ENCODE peak calls at places on chromosomes 6 and 20, in seven cellular contexts. One of them, this sample, is unnamed.
A peak's percentile ranks its signal among the peaks of the same experiment; 100 is the strongest.

GRCh38 chr6:151325075-151326050 is 66.0 kb downstream of the ZBTB2 start:
- DNase-seq in fibroblast of lung: peak; percentile 87
- DNase-seq in neural progenitor cell: peak; percentile 68
- DNase-seq in uterus: peak; percentile 63
- DNase-seq in heart right ventricle: peak; percentile 61
- DNase-seq in lower lobe of right lung: peak; percentile 72
- DNase-seq in GM23338: peak; percentile 75
- DNase-seq in this sample: peak; percentile 58

GRCh38 chr6:111589366-111589765 is 16.3 kb downstream of the TRAF3IP2 start:
- DNase-seq in fibroblast of lung: peak; percentile 96
- DNase-seq in neural progenitor cell: no peak
- DNase-seq in uterus: peak; percentile 55
- DNase-seq in heart right ventricle: no peak
- DNase-seq in lower lobe of right lung: no peak
- DNase-seq in GM23338: no peak
- DNase-seq in this sample: no peak

GRCh38 chr6:109484161-109484560 is 1.1 kb upstream of the ZBTB24 start:
- DNase-seq in fibroblast of lung: no peak
- DNase-seq in neural progenitor cell: no peak
- DNase-seq in uterus: no peak
- DNase-seq in heart right ventricle: no peak
- DNase-seq in lower lobe of right lung: no peak
- DNase-seq in GM23338: no peak
- DNase-seq in this sample: no peak

GRCh38 chr20:32681175-32682084 is 7.7 kb upstream of the C20orf203 start:
- DNase-seq in fibroblast of lung: no peak
- DNase-seq in neural progenitor cell: peak; percentile 78
- DNase-seq in uterus: no peak
- DNase-seq in heart right ventricle: no peak
- DNase-seq in lower lobe of right lung: no peak
- DNase-seq in GM23338: peak; percentile 75
- DNase-seq in this sample: peak; percentile 92

GRCh38 chr6:85865665-85866372 is 223.1 kb upstream of the SYNCRIP start:
- DNase-seq in fibroblast of lung: peak; percentile 82
- DNase-seq in neural progenitor cell: peak; percentile 24
- DNase-seq in uterus: no peak
- DNase-seq in heart right ventricle: no peak
- DNase-seq in lower lobe of right lung: no peak
- DNase-seq in GM23338: no peak
- DNase-seq in this sample: no peak

GRCh38 chr20:24388828-24389325 is 80.6 kb upstream of the SYNDIG1 start:
- DNase-seq in fibroblast of lung: no peak
- DNase-seq in neural progenitor cell: no peak
- DNase-seq in uterus: no peak
- DNase-seq in heart right ventricle: no peak
- DNase-seq in lower lobe of right lung: no peak
- DNase-seq in GM23338: no peak
- DNase-seq in this sample: no peak

GRCh38 chr6:2970753-2971419 is 481 bp downstream of the SERPINB6 start:
- DNase-seq in fibroblast of lung: peak; percentile 47
- DNase-seq in neural progenitor cell: peak; percentile 64
- DNase-seq in uterus: peak; percentile 76
- DNase-seq in heart right ventricle: peak; percentile 85
- DNase-seq in lower lobe of right lung: peak; percentile 91
- DNase-seq in GM23338: peak; percentile 77
- DNase-seq in this sample: peak; percentile 76

GRCh38 chr20:10282930-10283556 is 64.4 kb downstream of the SNAP25 start:
- DNase-seq in fibroblast of lung: no peak
- DNase-seq in neural progenitor cell: no peak
- DNase-seq in uterus: no peak
- DNase-seq in heart right ventricle: no peak
- DNase-seq in lower lobe of right lung: no peak
- DNase-seq in GM23338: no peak
- DNase-seq in this sample: no peak

GRCh38 chr6:17460862-17461261 is 67.5 kb downstream of the CAP2 start:
- DNase-seq in fibroblast of lung: no peak
- DNase-seq in neural progenitor cell: no peak
- DNase-seq in uterus: no peak
- DNase-seq in heart right ventricle: no peak
- DNase-seq in lower lobe of right lung: no peak
- DNase-seq in GM23338: no peak
- DNase-seq in this sample: no peak

GRCh38 chr6:145903356-145904102 is 60.6 kb downstream of the SHPRH start:
- DNase-seq in fibroblast of lung: peak; percentile 69
- DNase-seq in neural progenitor cell: no peak
- DNase-seq in uterus: no peak
- DNase-seq in heart right ventricle: no peak
- DNase-seq in lower lobe of right lung: no peak
- DNase-seq in GM23338: no peak
- DNase-seq in this sample: no peak

GRCh38 chr20:34180460-34181108 is 60.6 kb upstream of the ASIP start:
- DNase-seq in fibroblast of lung: no peak
- DNase-seq in neural progenitor cell: no peak
- DNase-seq in uterus: no peak
- DNase-seq in heart right ventricle: no peak
- DNase-seq in lower lobe of right lung: no peak
- DNase-seq in GM23338: peak; percentile 17
- DNase-seq in this sample: no peak

GRCh38 chr20:58906894-58907293 is 54.4 kb downstream of the GNAS start:
- DNase-seq in fibroblast of lung: peak; percentile 70
- DNase-seq in neural progenitor cell: no peak
- DNase-seq in uterus: no peak
- DNase-seq in heart right ventricle: no peak
- DNase-seq in lower lobe of right lung: no peak
- DNase-seq in GM23338: no peak
- DNase-seq in this sample: no peak

GRCh38 chr20:56631318-56631989 is 2.3 kb downstream of the TFAP2C start:
- DNase-seq in fibroblast of lung: no peak
- DNase-seq in neural progenitor cell: peak; percentile 66
- DNase-seq in uterus: no peak
- DNase-seq in heart right ventricle: no peak
- DNase-seq in lower lobe of right lung: no peak
- DNase-seq in GM23338: peak; percentile 46
- DNase-seq in this sample: no peak

GRCh38 chr20:36469973-36470372 is 71.3 kb upstream of the MYL9 start:
- DNase-seq in fibroblast of lung: no peak
- DNase-seq in neural progenitor cell: no peak
- DNase-seq in uterus: no peak
- DNase-seq in heart right ventricle: no peak
- DNase-seq in lower lobe of right lung: no peak
- DNase-seq in GM23338: no peak
- DNase-seq in this sample: no peak
- H3K27ac ChIP-seq in fibroblast of lung: no peak overlapping the region
- H3K27ac ChIP-seq in neural progenitor cell: no peak overlapping the region
- H3K27ac ChIP-seq in uterus: no peak overlapping the region
- H3K27ac ChIP-seq in heart right ventricle: peak overlapping the region; percentile 79
- H3K27ac ChIP-seq in lower lobe of right lung: peak overlapping the region; percentile 80
- H3K27ac ChIP-seq in GM23338: peak overlapping the region; percentile 55
- H3K27ac ChIP-seq in this sample: no peak overlapping the region

GRCh38 chr6:31400467-31401289 is 2.7 kb upstream of the MICA start:
- DNase-seq in fibroblast of lung: peak; percentile 64
- DNase-seq in neural progenitor cell: peak; percentile 59
- DNase-seq in uterus: peak; percentile 81
- DNase-seq in heart right ventricle: peak; percentile 84
- DNase-seq in lower lobe of right lung: peak; percentile 92
- DNase-seq in GM23338: peak; percentile 84
- DNase-seq in this sample: no peak

GRCh38 chr6:31403283-31403989 is at the start of gene MICA:
- DNase-seq in fibroblast of lung: peak; percentile 80
- DNase-seq in neural progenitor cell: peak; percentile 97
- DNase-seq in uterus: peak; percentile 90
- DNase-seq in heart right ventricle: peak; percentile 83
- DNase-seq in lower lobe of right lung: peak; percentile 95
- DNase-seq in GM23338: peak; percentile 99
- DNase-seq in this sample: peak; percentile 88

GRCh38 chr6:31402324-31403282 is 792 bp upstream of the MICA start:
- DNase-seq in fibroblast of lung: peak; percentile 22
- DNase-seq in neural progenitor cell: no peak
- DNase-seq in uterus: no peak
- DNase-seq in heart right ventricle: no peak
- DNase-seq in lower lobe of right lung: no peak
- DNase-seq in GM23338: peak; percentile 66
- DNase-seq in this sample: peak; percentile 79

GRCh38 chr6:31399589-31400466 is 3.6 kb upstream of the MICA start:
- DNase-seq in fibroblast of lung: peak; percentile 89
- DNase-seq in neural progenitor cell: peak; percentile 78
- DNase-seq in uterus: peak; percentile 92
- DNase-seq in heart right ventricle: peak; percentile 91
- DNase-seq in lower lobe of right lung: peak; percentile 96
- DNase-seq in GM23338: peak; percentile 86
- DNase-seq in this sample: no peak

GRCh38 chr6:31401403-31401802 is 2.0 kb upstream of the MICA start:
- DNase-seq in fibroblast of lung: peak; percentile 76
- DNase-seq in neural progenitor cell: no peak
- DNase-seq in uterus: peak; percentile 47
- DNase-seq in heart right ventricle: no peak
- DNase-seq in lower lobe of right lung: no peak
- DNase-seq in GM23338: no peak
- DNase-seq in this sample: no peak
- H3K4me3 ChIP-seq in fibroblast of lung: peak overlapping the region; percentile 84
- H3K4me3 ChIP-seq in neural progenitor cell: no peak overlapping the region
- H3K4me3 ChIP-seq in uterus: peak overlapping the region; percentile 91
- H3K4me3 ChIP-seq in heart right ventricle: peak overlapping the region; percentile 74
- H3K4me3 ChIP-seq in lower lobe of right lung: peak overlapping the region; percentile 82
- H3K4me3 ChIP-seq in GM23338: peak overlapping the region; percentile 84
- H3K4me3 ChIP-seq in this sample: no peak overlapping the region

DNA sequence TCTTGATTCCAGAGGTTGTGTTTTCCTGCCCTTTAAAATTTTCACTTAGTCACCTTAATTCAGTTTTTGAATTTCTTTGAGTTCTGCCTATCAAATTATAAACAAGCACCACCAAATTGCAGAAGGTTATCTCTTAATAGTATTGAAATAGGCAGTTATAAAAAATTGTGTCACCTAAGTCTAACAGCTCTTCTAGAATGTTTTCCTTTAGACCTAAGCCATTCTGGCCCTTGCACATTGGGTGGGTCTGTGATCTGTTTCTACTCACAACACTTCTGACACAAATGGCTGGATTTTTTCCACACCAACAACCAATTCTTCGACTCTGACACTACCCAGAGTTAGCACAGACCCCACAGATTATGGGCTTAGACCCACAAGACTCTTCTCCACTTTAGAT is 101.9 kb downstream of the CARMIL1 start:
- DNase-seq in fibroblast of lung: no peak
- DNase-seq in neural progenitor cell: no peak
- DNase-seq in uterus: no peak
- DNase-seq in heart right ventricle: no peak
- DNase-seq in lower lobe of right lung: no peak
- DNase-seq in GM23338: no peak
- DNase-seq in this sample: no peak
- TF ChIP-seq CTCF in fibroblast of lung: no peak
- TF ChIP-seq CTCF in neural progenitor cell: no peak
- TF ChIP-seq CTCF in uterus: no peak
- TF ChIP-seq CTCF in heart right ventricle: no peak
- TF ChIP-seq CTCF in lower lobe of right lung: no peak
- TF ChIP-seq CTCF in GM23338: no peak
- TF ChIP-seq CTCF in this sample: no peak

GRCh38 chr6:122620428-122620827 is 10.2 kb downstream of the PKIB start:
- DNase-seq in fibroblast of lung: no peak
- DNase-seq in neural progenitor cell: no peak
- DNase-seq in uterus: no peak
- DNase-seq in heart right ventricle: no peak
- DNase-seq in lower lobe of right lung: no peak
- DNase-seq in GM23338: no peak
- DNase-seq in this sample: no peak
- H3K27ac ChIP-seq in fibroblast of lung: no peak overlapping the region
- H3K27ac ChIP-seq in neural progenitor cell: no peak overlapping the region
- H3K27ac ChIP-seq in uterus: no peak overlapping the region
- H3K27ac ChIP-seq in heart right ventricle: no peak overlapping the region
- H3K27ac ChIP-seq in lower lobe of right lung: no peak overlapping the region
- H3K27ac ChIP-seq in GM23338: no peak overlapping the region
- H3K27ac ChIP-seq in this sample: peak overlapping the region; percentile 66

GRCh38 chr20:31606678-31606927 is 1.5 kb downstream of the ID1 start:
- DNase-seq in fibroblast of lung: no peak
- DNase-seq in neural progenitor cell: no peak
- DNase-seq in uterus: no peak
- DNase-seq in heart right ventricle: no peak
- DNase-seq in lower lobe of right lung: no peak
- DNase-seq in GM23338: peak; percentile 88
- DNase-seq in this sample: no peak
- H3K4me3 ChIP-seq in fibroblast of lung: peak overlapping the region; percentile 84
- H3K4me3 ChIP-seq in neural progenitor cell: peak overlapping the region; percentile 77
- H3K4me3 ChIP-seq in uterus: peak overlapping the region; percentile 47
- H3K4me3 ChIP-seq in heart right ventricle: peak overlapping the region; percentile 88
- H3K4me3 ChIP-seq in lower lobe of right lung: peak overlapping the region; percentile 81
- H3K4me3 ChIP-seq in GM23338: peak overlapping the region; percentile 61
- H3K4me3 ChIP-seq in this sample: peak overlapping the region; percentile 87

GRCh38 chr6:9044426-9044825 is 609.1 kb upstream of the SLC35B3 start:
- DNase-seq in fibroblast of lung: no peak
- DNase-seq in neural progenitor cell: no peak
- DNase-seq in uterus: no peak
- DNase-seq in heart right ventricle: no peak
- DNase-seq in lower lobe of right lung: no peak
- DNase-seq in GM23338: no peak
- DNase-seq in this sample: no peak

GRCh38 chr6:9040718-9041117 is 605.4 kb upstream of the SLC35B3 start:
- DNase-seq in fibroblast of lung: no peak
- DNase-seq in neural progenitor cell: no peak
- DNase-seq in uterus: no peak
- DNase-seq in heart right ventricle: no peak
- DNase-seq in lower lobe of right lung: no peak
- DNase-seq in GM23338: no peak
- DNase-seq in this sample: no peak

DNA sequence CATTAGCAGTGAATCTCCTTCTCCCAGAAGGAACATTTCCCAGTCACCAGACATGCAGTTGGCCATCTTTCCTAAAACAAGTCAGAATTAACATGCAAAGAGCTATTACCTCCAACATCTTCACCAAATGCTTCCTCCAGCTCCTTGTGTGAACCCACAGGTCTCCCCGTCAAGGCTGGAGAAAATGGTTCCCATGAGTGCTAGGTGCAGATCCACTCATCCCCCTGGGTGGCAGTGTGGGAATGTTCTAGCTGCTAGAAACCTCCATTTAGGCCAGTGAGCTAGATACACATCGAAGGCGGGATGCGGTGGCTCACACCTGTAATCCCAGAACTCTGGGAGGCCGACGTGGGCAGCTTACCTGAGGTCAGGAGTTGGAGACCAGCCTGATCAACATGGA is 603.9 kb upstream of the SLC35B3 start:
- DNase-seq in fibroblast of lung: no peak
- DNase-seq in neural progenitor cell: no peak
- DNase-seq in uterus: no peak
- DNase-seq in heart right ventricle: no peak
- DNase-seq in lower lobe of right lung: no peak
- DNase-seq in GM23338: no peak
- DNase-seq in this sample: peak; percentile 19
- TF ChIP-seq CTCF in fibroblast of lung: no peak
- TF ChIP-seq CTCF in neural progenitor cell: no peak
- TF ChIP-seq CTCF in uterus: no peak
- TF ChIP-seq CTCF in heart right ventricle: no peak
- TF ChIP-seq CTCF in lower lobe of right lung: no peak
- TF ChIP-seq CTCF in GM23338: peak; percentile 28
- TF ChIP-seq CTCF in this sample: peak; percentile 30

GRCh38 chr20:19653328-19653727 is 104.7 kb upstream of the RIN2 start:
- DNase-seq in fibroblast of lung: no peak
- DNase-seq in neural progenitor cell: no peak
- DNase-seq in uterus: no peak
- DNase-seq in heart right ventricle: no peak
- DNase-seq in lower lobe of right lung: no peak
- DNase-seq in GM23338: no peak
- DNase-seq in this sample: no peak
- H3K27ac ChIP-seq in fibroblast of lung: no peak overlapping the region
- H3K27ac ChIP-seq in neural progenitor cell: no peak overlapping the region
- H3K27ac ChIP-seq in uterus: no peak overlapping the region
- H3K27ac ChIP-seq in heart right ventricle: no peak overlapping the region
- H3K27ac ChIP-seq in lower lobe of right lung: no peak overlapping the region
- H3K27ac ChIP-seq in GM23338: no peak overlapping the region
- H3K27ac ChIP-seq in this sample: no peak overlapping the region

This sample was measured in WERI-Rb-1.